ENCODE peak calls at places on chromosomes 1 and 21, in seven cellular contexts. C, D, S, J, O, Z and M are unnamed samples.

GRCh38 chr1:11730429-11730861 is 5.5 kb upstream of the AGTRAP start:
- DNase-seq in S (no peak), Z (peak), J (no peak), O (no peak), C (no peak), D (no peak), M (no peak)

GRCh38 chr1:109265741-109266330 is 16.5 kb downstream of the CELSR2 start:
- DNase-seq in O (no peak), J (no peak), Z (no peak), S (no peak), C (no peak), D (no peak), M (no peak)

GRCh38 chr1:223831755-223832636 is 13.8 kb downstream of the TP53BP2 start:
- DNase-seq in D (no peak), O (no peak), C (no peak), J (no peak), S (no peak), Z (peak), M (peak)

GRCh38 chr1:171581766-171582165 is 40.3 kb upstream of the MYOCOS start:
- DNase-seq in O (no peak), C (no peak), Z (no peak), J (no peak), D (no peak), S (no peak), M (no peak)

GRCh38 chr1:218625393-218625792 is 280.3 kb downstream of the TGFB2 start:
- DNase-seq in D (no peak), S (no peak), J (no peak), Z (no peak), C (no peak), O (no peak), M (no peak)

GRCh38 chr1:27267153-27267552 is 32.7 kb downstream of the WDTC1 start:
- DNase-seq in D (no peak), C (no peak), O (no peak), S (no peak), Z (no peak), J (no peak), M (no peak)

GRCh38 chr1:28087614-28088167 is 719 bp downstream of the EYA3 start:
- DNase-seq in Z (peak), O (no peak), S (no peak), J (no peak), D (no peak), C (no peak), M (no peak)

GRCh38 chr1:234848972-234849641 is 239.1 kb upstream of the IRF2BP2 start:
- DNase-seq in J (no peak), D (no peak), O (peak), Z (peak), C (no peak), S (peak), M (peak)

GRCh38 chr1:205312866-205313680 is 8.5 kb downstream of the NUAK2 start:
- DNase-seq in Z (no peak), C (no peak), O (no peak), D (no peak), S (no peak), J (no peak), M (no peak)
- H3K4me3 ChIP-seq in Z (peak), C (no peak), O (no peak), D (no peak), S (no peak), J (peak), M (no peak)

GRCh38 chr1:192546596-192547199 is 28.9 kb upstream of the RGS1 start:
- DNase-seq in O (no peak), S (no peak), D (no peak), C (no peak), Z (peak), J (no peak), M (no peak)
- H3K4me3 ChIP-seq in O (no peak), S (no peak), D (no peak), C (no peak), Z (no peak), J (no peak), M (no peak)

DNA sequence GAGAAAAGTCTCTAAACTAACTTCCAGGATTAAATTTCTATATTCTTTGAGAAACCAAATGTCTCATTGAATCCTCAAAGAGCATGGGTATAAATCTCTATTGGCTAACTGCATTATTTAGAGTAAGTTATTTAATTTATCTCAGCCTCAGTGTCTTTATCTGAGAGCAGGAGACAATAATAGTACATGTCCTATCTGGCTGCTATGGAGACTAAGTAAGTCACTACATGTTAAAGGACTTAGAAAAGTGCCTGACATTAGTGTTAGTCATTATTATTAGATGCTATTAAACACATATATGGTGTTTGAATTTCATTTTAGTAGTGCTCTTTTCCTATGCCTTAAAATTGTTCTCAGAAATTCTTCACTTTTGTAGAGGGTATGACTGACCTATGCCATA is 505.2 kb downstream of the NEGR1 start:
- DNase-seq in O (no peak), Z (no peak), S (no peak), D (no peak), C (no peak), J (no peak), M (no peak)
- H3K4me3 ChIP-seq in O (no peak), Z (no peak), S (no peak), D (no peak), C (no peak), J (no peak), M (no peak)

GRCh38 chr1:174051956-174052355 is 29.8 kb upstream of the RC3H1 start:
- DNase-seq in J (no peak), C (no peak), O (no peak), D (no peak), S (no peak), Z (no peak), M (peak)

GRCh38 chr1:174049514-174049913 is 27.4 kb upstream of the RC3H1 start:
- DNase-seq in S (no peak), J (no peak), C (no peak), Z (no peak), O (no peak), D (no peak), M (no peak)

GRCh38 chr1:174053826-174054225 is 31.7 kb upstream of the RC3H1 start:
- DNase-seq in J (no peak), D (no peak), S (no peak), C (no peak), Z (no peak), O (no peak), M (no peak)

DNA sequence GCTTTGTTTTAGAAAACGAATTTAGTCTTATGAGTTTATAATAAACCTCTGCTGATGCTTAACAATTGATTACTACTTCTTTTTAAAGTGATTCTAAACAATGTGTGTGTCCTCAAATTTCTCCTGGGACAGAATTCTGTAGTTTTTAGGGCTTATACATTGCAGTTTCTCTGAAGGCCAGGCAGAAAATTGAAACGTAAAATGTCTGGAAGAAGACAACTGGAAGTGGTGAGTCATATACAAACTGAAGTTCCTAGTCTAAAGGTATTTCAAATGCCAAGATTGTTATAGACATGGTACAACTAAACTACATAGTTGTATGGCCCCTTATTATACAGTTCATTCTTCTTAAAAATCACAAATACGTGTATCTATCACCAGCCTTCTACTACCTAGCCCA is 30.5 kb upstream of the RC3H1 start:
- DNase-seq in D (no peak), S (no peak), Z (peak), O (no peak), J (no peak), C (no peak), M (no peak)
- H3K4me3 ChIP-seq in D (no peak), S (no peak), Z (no peak), O (no peak), J (no peak), C (no peak), M (no peak)

GRCh38 chr21:37009740-37010341 is 3.3 kb downstream of the RIPPLY3 start:
- DNase-seq in C (peak), D (peak), Z (peak), J (peak), O (peak), S (peak), M (peak)

GRCh38 chr21:37006243-37006520 is 320 bp upstream of the RIPPLY3 start:
- DNase-seq in J (no peak), S (no peak), O (no peak), D (no peak), C (no peak), Z (no peak), M (no peak)

GRCh38 chr21:37008705-37009104 is 2.2 kb downstream of the RIPPLY3 start:
- DNase-seq in S (no peak), C (peak), D (no peak), J (no peak), O (no peak), Z (no peak), M (no peak)

GRCh38 chr21:37005548-37006242 is 807 bp upstream of the RIPPLY3 start:
- DNase-seq in O (no peak), D (no peak), Z (no peak), C (peak), S (no peak), J (no peak), M (no peak)

DNA sequence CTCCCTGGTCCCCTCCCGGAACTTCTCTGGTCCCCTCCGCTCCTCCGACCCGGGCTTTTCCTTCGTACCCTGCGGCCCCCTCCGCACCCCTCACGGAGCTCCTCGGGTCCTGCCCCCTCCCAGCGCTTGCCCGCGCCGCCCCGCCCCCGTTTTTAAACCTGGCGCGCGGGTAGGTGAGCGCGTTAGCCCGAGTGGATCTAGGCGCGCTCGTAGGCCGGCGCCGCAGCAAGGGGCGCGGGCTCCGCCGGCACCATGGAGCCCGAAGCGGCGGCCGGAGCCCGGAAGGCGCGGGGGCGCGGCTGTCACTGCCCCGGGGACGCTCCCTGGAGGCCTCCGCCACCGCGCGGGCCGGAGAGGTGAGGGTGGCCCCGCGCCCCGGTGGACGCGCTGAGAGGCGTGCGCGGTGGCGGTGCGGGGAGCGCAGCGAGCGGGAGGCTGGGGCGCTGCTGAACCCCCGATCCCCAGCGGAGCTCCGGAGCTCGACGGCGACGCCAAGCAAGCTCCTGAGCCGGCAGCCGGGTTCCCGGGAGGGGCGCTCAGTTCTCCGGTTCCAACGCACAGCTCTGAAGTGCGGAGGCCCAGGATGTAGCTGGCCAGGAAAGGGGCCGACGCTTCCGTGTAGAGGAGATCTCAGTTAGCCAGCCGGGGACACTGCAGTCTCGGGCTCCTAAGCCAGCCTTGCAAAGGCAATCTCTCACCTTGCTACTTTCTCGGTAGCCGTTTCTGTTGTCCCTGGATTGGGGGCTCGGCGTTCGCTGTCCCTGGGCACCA is at the start of gene RIPPLY3:
- DNase-seq in O (no peak), D (no peak), C (peak), Z (peak), J (no peak), S (no peak), M (peak)
- H3K4me3 ChIP-seq in O (peak), D (peak), C (peak), Z (peak), J (peak), S (peak), M (peak)

GRCh38 chr1:9181990-9182783 is 52.4 kb upstream of the H6PD start:
- DNase-seq in D (no peak), C (peak), Z (peak), S (no peak), O (no peak), J (peak), M (peak)

GRCh38 chr1:9182784-9183257 is 51.8 kb upstream of the H6PD start:
- DNase-seq in D (no peak), C (peak), S (no peak), Z (no peak), J (no peak), O (no peak), M (no peak)

GRCh38 chr1:9183898-9184297 is 50.7 kb upstream of the H6PD start:
- DNase-seq in O (no peak), C (peak), Z (no peak), S (no peak), J (no peak), D (no peak), M (no peak)

GRCh38 chr1:9184749-9185148 is 49.8 kb upstream of the H6PD start:
- DNase-seq in C (no peak), D (no peak), S (no peak), J (no peak), O (no peak), Z (no peak), M (no peak)

DNA sequence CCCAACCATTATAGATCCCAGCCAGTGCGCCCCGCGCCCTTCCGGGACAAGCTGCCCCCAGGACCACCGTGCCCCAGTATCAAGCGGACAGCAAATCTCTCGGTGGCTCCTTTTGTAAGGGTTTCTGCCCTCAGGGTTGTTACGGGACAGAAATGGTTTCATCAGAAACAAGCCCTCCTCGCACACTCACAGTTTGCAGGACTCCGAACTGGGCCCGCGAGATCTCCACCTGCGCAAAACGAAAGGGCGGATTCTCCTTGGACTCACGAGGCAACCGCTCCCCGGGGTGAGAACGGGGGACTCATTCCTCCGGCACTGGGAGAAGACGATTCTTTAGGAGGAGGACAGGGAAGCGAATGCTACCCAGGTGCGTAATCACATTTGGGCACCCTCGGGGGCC is 51.1 kb upstream of the H6PD start:
- DNase-seq in Z (no peak), J (no peak), C (peak), S (no peak), D (no peak), O (no peak), M (no peak)
- H3K4me3 ChIP-seq in Z (peak), J (peak), C (peak), S (peak), D (peak), O (no peak), M (no peak)